ENCODE peak calls at places on chromosomes 4 and X, in five cellular contexts. One of them, this sample, is unnamed.

GRCh38 chr4:55553442-55553841 is 6.7 kb upstream of the CLOCK start:
- DNase-seq in fibroblast of pulmonary artery: peak
- DNase-seq in activated naive CD8-positive, alpha-beta T cell treated with anti-CD3 and anti-CD28 coated beads for 36 hours: no peak
- DNase-seq in NCI-H2029 treated with DMSO at 0.1 percent for 48 hours: no peak
- DNase-seq in AG08396: peak
- DNase-seq in this sample: peak

GRCh38 chr4:22202351-22203343 is 254.1 kb upstream of the KCNIP4 start:
- DNase-seq in fibroblast of pulmonary artery: peak
- DNase-seq in activated naive CD8-positive, alpha-beta T cell treated with anti-CD3 and anti-CD28 coated beads for 36 hours: no peak
- DNase-seq in NCI-H2029 treated with DMSO at 0.1 percent for 48 hours: no peak
- DNase-seq in AG08396: no peak
- DNase-seq in this sample: no peak

GRCh38 chr4:133550436-133550835 is 401.3 kb downstream of the PCDH10 start:
- DNase-seq in fibroblast of pulmonary artery: no peak
- DNase-seq in activated naive CD8-positive, alpha-beta T cell treated with anti-CD3 and anti-CD28 coated beads for 36 hours: no peak
- DNase-seq in NCI-H2029 treated with DMSO at 0.1 percent for 48 hours: no peak
- DNase-seq in AG08396: no peak
- DNase-seq in this sample: peak

GRCh38 chr4:106090826-106091225 is 195.6 kb downstream of the NPNT start:
- DNase-seq in fibroblast of pulmonary artery: no peak
- DNase-seq in activated naive CD8-positive, alpha-beta T cell treated with anti-CD3 and anti-CD28 coated beads for 36 hours: no peak
- DNase-seq in NCI-H2029 treated with DMSO at 0.1 percent for 48 hours: no peak
- DNase-seq in AG08396: no peak
- DNase-seq in this sample: no peak

GRCh38 chr4:96407651-96408342 is 567.9 kb downstream of the PDHA2 start:
- DNase-seq in fibroblast of pulmonary artery: peak
- DNase-seq in activated naive CD8-positive, alpha-beta T cell treated with anti-CD3 and anti-CD28 coated beads for 36 hours: no peak
- DNase-seq in NCI-H2029 treated with DMSO at 0.1 percent for 48 hours: peak
- DNase-seq in AG08396: no peak
- DNase-seq in this sample: peak

GRCh38 chr4:119498520-119498919 is 130.1 kb downstream of the PDE5A start:
- DNase-seq in fibroblast of pulmonary artery: peak
- DNase-seq in activated naive CD8-positive, alpha-beta T cell treated with anti-CD3 and anti-CD28 coated beads for 36 hours: no peak
- DNase-seq in NCI-H2029 treated with DMSO at 0.1 percent for 48 hours: peak
- DNase-seq in AG08396: peak
- DNase-seq in this sample: no peak

GRCh38 chrX:70613295-70613694 is 168.7 kb downstream of the DLG3 start:
- DNase-seq in fibroblast of pulmonary artery: peak
- DNase-seq in activated naive CD8-positive, alpha-beta T cell treated with anti-CD3 and anti-CD28 coated beads for 36 hours: no peak
- DNase-seq in NCI-H2029 treated with DMSO at 0.1 percent for 48 hours: no peak
- DNase-seq in AG08396: peak
- DNase-seq in this sample: no peak

GRCh38 chr4:149048451-149049143 is 606.4 kb upstream of the NR3C2 start:
- DNase-seq in fibroblast of pulmonary artery: no peak
- DNase-seq in activated naive CD8-positive, alpha-beta T cell treated with anti-CD3 and anti-CD28 coated beads for 36 hours: no peak
- DNase-seq in NCI-H2029 treated with DMSO at 0.1 percent for 48 hours: no peak
- DNase-seq in AG08396: no peak
- DNase-seq in this sample: no peak

GRCh38 chr4:6469898-6470501 is 2.4 kb downstream of the PPP2R2C start:
- DNase-seq in fibroblast of pulmonary artery: no peak
- DNase-seq in activated naive CD8-positive, alpha-beta T cell treated with anti-CD3 and anti-CD28 coated beads for 36 hours: no peak
- DNase-seq in NCI-H2029 treated with DMSO at 0.1 percent for 48 hours: no peak
- DNase-seq in AG08396: no peak
- DNase-seq in this sample: no peak

GRCh38 chr4:183344523-183345255 is 22.5 kb upstream of the CLDN24 start:
- DNase-seq in fibroblast of pulmonary artery: no peak
- DNase-seq in activated naive CD8-positive, alpha-beta T cell treated with anti-CD3 and anti-CD28 coated beads for 36 hours: no peak
- DNase-seq in NCI-H2029 treated with DMSO at 0.1 percent for 48 hours: no peak
- DNase-seq in AG08396: no peak
- DNase-seq in this sample: no peak

This sample was measured in A673.